ENCODE peak calls at places on chromosomes 3 and 15, in seven cellular contexts. H, K, E, Y, O, X and J are unnamed samples.
A peak's percentile ranks its signal among the peaks of the same experiment; 100 is the strongest.

GRCh38 chr3:18066899-18067582 is 324.6 kb upstream of the TBC1D5 start:
- DNase-seq in H (no peak), K (no peak), E (no peak), Y (no peak), O (peak; percentile 39), X (no peak), J (no peak)

GRCh38 chr3:134644731-134645514 is 5.9 kb downstream of the KY start:
- DNase-seq in H (no peak), K (no peak), E (no peak), Y (peak; percentile 73), O (no peak), X (peak; percentile 40), J (no peak)

GRCh38 chr15:59420986-59421618 is 16.9 kb upstream of the FAM81A start:
- DNase-seq in H (no peak), K (no peak), E (no peak), Y (peak; percentile 76), O (no peak), X (no peak), J (peak; percentile 46)

GRCh38 chr3:157958471-157958870 is 147.7 kb downstream of the SHOX2 start:
- DNase-seq in H (no peak), K (no peak), E (no peak), Y (no peak), O (no peak), X (no peak), J (no peak)

GRCh38 chr3:64008487-64008886 is 14.8 kb downstream of the PSMD6 start:
- DNase-seq in H (no peak), K (no peak), E (no peak), Y (no peak), O (no peak), X (no peak), J (no peak)

GRCh38 chr3:158770254-158771017 is 31.4 kb upstream of the MFSD1 start:
- DNase-seq in H (peak; percentile 59), K (peak; percentile 72), E (no peak), Y (no peak), O (peak; percentile 75), X (no peak), J (no peak)

GRCh38 chr3:72175305-72175858 is 390.4 kb upstream of the PROK2 start:
- DNase-seq in H (no peak), K (no peak), E (no peak), Y (no peak), O (no peak), X (no peak), J (no peak)

GRCh38 chr3:141360888-141361598 is 7.3 kb upstream of the ZBTB38 start:
- DNase-seq in H (peak; percentile 78), K (no peak), E (no peak), Y (peak; percentile 65), O (peak; percentile 70), X (no peak), J (no peak)

GRCh38 chr3:168730073-168730472 is 634.3 kb upstream of the GOLIM4 start:
- DNase-seq in H (no peak), K (no peak), E (no peak), Y (no peak), O (no peak), X (no peak), J (no peak)

GRCh38 chr3:127684871-127685707 is 12.3 kb downstream of the ABTB1 start:
- DNase-seq in H (no peak), K (no peak), E (no peak), Y (no peak), O (no peak), X (peak; percentile 13), J (no peak)

GRCh38 chr3:133941390-133941789 is 45.7 kb upstream of the RAB6B start:
- DNase-seq in H (no peak), K (no peak), E (no peak), Y (peak; percentile 35), O (no peak), X (no peak), J (no peak)

GRCh38 chr3:49639551-49639950 is 34.6 kb upstream of the APEH start:
- DNase-seq in H (no peak), K (no peak), E (no peak), Y (no peak), O (no peak), X (no peak), J (no peak)

GRCh38 chr3:108297636-108298035 is 1.3 kb downstream of the HHLA2 start:
- DNase-seq in H (no peak), K (no peak), E (no peak), Y (peak; percentile 11), O (no peak), X (peak; percentile 33), J (no peak)

GRCh38 chr3:20064796-20065564 is 24.7 kb downstream of the KAT2B start:
- DNase-seq in H (peak; percentile 83), K (no peak), E (no peak), Y (no peak), O (peak; percentile 45), X (no peak), J (no peak)

GRCh38 chr3:18645603-18646002 is 220.5 kb upstream of the SATB1 start:
- DNase-seq in H (no peak), K (no peak), E (no peak), Y (no peak), O (no peak), X (no peak), J (no peak)

GRCh38 chr15:71686221-71687050 is 123.9 kb upstream of the NR2E3 start:
- DNase-seq in H (no peak), K (no peak), E (no peak), Y (no peak), O (no peak), X (no peak), J (no peak)

GRCh38 chr15:95698971-95699370 is 631.5 kb upstream of the NR2F2 start:
- DNase-seq in H (no peak), K (no peak), E (no peak), Y (no peak), O (no peak), X (no peak), J (no peak)

GRCh38 chr15:62896969-62897486 is 145.5 kb upstream of the TPM1 start:
- DNase-seq in H (peak; percentile 67), K (peak; percentile 98), E (no peak), Y (peak; percentile 51), O (peak; percentile 98), X (peak; percentile 89), J (no peak)

GRCh38 chr3:161890147-161890625 is 393.6 kb downstream of the OTOL1 start:
- DNase-seq in H (no peak), K (peak; percentile 91), E (no peak), Y (no peak), O (peak; percentile 62), X (no peak), J (no peak)

GRCh38 chr15:69590201-69590600 is 137.6 kb downstream of the RPLP1 start:
- DNase-seq in H (no peak), K (no peak), E (no peak), Y (no peak), O (no peak), X (no peak), J (no peak)

GRCh38 chr3:45224824-45225464 is 1.1 kb downstream of the TMEM158 start:
- DNase-seq in H (peak; percentile 89), K (peak; percentile 50), E (no peak), Y (peak; percentile 95), O (peak; percentile 55), X (peak; percentile 69), J (peak; percentile 86)

GRCh38 chr15:73305331-73306211 is 63.2 kb downstream of the HCN4 start:
- DNase-seq in H (peak; percentile 74), K (peak; percentile 13), E (no peak), Y (peak; percentile 83), O (peak; percentile 75), X (no peak), J (peak; percentile 56)

GRCh38 chr3:56839784-56840724 is 38.3 kb upstream of the ARHGEF3 start:
- DNase-seq in H (no peak), K (peak; percentile 32), E (no peak), Y (no peak), O (peak; percentile 67), X (no peak), J (no peak)

GRCh38 chr15:83248151-83248851 is 36.2 kb downstream of the BNC1 start:
- DNase-seq in H (peak; percentile 69), K (peak; percentile 26), E (peak; percentile 2), Y (peak; percentile 82), O (peak; percentile 62), X (no peak), J (peak; percentile 60)

GRCh38 chr3:14439501-14440167 is 37.2 kb downstream of the SLC6A6 start:
- DNase-seq in H (peak; percentile 87), K (no peak), E (no peak), Y (no peak), O (no peak), X (peak; percentile 83), J (no peak)

GRCh38 chr3:138354376-138354775 is 6.0 kb downstream of the MRAS start:
- DNase-seq in H (no peak), K (no peak), E (no peak), Y (no peak), O (no peak), X (no peak), J (no peak)

GRCh38 chr15:88572030-88572333 is 25.5 kb upstream of the DET1 start:
- DNase-seq in H (no peak), K (no peak), E (no peak), Y (no peak), O (no peak), X (no peak), J (no peak)

GRCh38 chr3:147383617-147384016 is 22.7 kb downstream of the ZIC4 start:
- DNase-seq in H (peak; percentile 9), K (no peak), E (no peak), Y (peak; percentile 68), O (no peak), X (no peak), J (no peak)
- TF ChIP-seq CTCF in H (peak; percentile 49), K (peak; percentile 17), E (no peak), Y (peak; percentile 66), O (peak; percentile 26), X (no peak), J (peak; percentile 27)

GRCh38 chr15:28995193-28995592 is 109.4 kb downstream of the APBA2 start:
- DNase-seq in H (no peak), K (no peak), E (no peak), Y (peak; percentile 51), O (no peak), X (no peak), J (no peak)
- TF ChIP-seq CTCF in H (no peak), K (no peak), E (no peak), Y (no peak), O (no peak), X (no peak), J (no peak)

DNA sequence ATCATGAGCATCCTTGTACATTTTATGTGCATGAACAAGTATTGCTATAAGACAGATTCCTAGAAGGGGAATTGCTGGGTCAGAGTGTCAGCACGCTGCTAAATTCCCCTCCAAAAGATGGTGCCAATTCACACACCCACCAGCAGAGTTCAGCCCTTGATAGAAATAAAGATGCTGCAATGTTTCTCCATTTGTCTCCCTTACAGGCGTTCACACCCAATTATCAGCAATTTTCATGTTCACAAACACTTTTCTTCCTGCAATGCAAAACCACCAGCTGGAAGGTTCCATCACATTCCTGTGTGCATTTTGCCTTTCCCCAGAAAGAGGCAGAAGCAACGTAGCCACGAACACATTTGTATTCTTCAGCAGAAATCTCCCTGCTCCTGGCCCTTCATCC is 3.3 kb upstream of the TAMM41 start:
- DNase-seq in H (peak; percentile 24), K (no peak), E (no peak), Y (no peak), O (no peak), X (no peak), J (no peak)
- TF ChIP-seq CTCF in H (no peak), K (no peak), E (no peak), Y (peak; percentile 24), O (no peak), X (no peak), J (no peak)

GRCh38 chr3:165259518-165260193 is 63.5 kb upstream of the SLITRK3 start:
- DNase-seq in H (no peak), K (no peak), E (no peak), Y (peak; percentile 11), O (peak; percentile 2), X (no peak), J (no peak)

GRCh38 chr3:165256554-165256953 is 60.4 kb upstream of the SLITRK3 start:
- DNase-seq in H (no peak), K (no peak), E (no peak), Y (no peak), O (no peak), X (no peak), J (no peak)

GRCh38 chr3:165254812-165255211 is 58.6 kb upstream of the SLITRK3 start:
- DNase-seq in H (no peak), K (no peak), E (no peak), Y (peak; percentile 50), O (no peak), X (no peak), J (peak; percentile 22)
- TF ChIP-seq CTCF in H (no peak), K (no peak), E (no peak), Y (peak; percentile 54), O (peak; percentile 37), X (no peak), J (no peak)